ENCODE peak calls at places on chromosomes 6 and 20, in four cellular contexts. P, Q, C and F are unnamed samples.

GRCh38 chr6:28351087-28351486 is 1.3 kb downstream of the ZKSCAN3 start:
- DNase-seq in Q (no peak), C (peak), P (no peak), F (no peak)

GRCh38 chr6:108260126-108260808 is 573 bp downstream of the SNX3 start:
- DNase-seq in C (peak), Q (peak), P (peak), F (peak)

GRCh38 chr6:47852727-47853126 is 70.9 kb downstream of the OPN5 start:
- DNase-seq in Q (no peak), C (no peak), P (no peak), F (no peak)

GRCh38 chr6:31528821-31529328 is at the start of gene MCCD1:
- DNase-seq in Q (no peak), C (no peak), P (no peak), F (no peak)

GRCh38 chr6:85574932-85575598 is 18.6 kb downstream of the SNX14 start:
- DNase-seq in C (no peak), Q (no peak), P (no peak), F (no peak)

GRCh38 chr6:1831030-1831429 is 221.3 kb downstream of the FOXC1 start:
- DNase-seq in P (no peak), C (no peak), Q (no peak), F (no peak)

GRCh38 chr6:139925894-139926641 is 551.6 kb upstream of the CITED2 start:
- DNase-seq in Q (no peak), P (no peak), C (no peak), F (no peak)

GRCh38 chr6:98039876-98040605 is 757.0 kb upstream of the MMS22L start:
- DNase-seq in C (no peak), Q (no peak), P (no peak), F (no peak)

GRCh38 chr6:45611502-45611901 is 233.8 kb upstream of the SUPT3H start:
- DNase-seq in P (no peak), Q (no peak), C (no peak), F (no peak)

GRCh38 chr6:151881231-151881630 is 73.7 kb downstream of the ESR1 start:
- DNase-seq in C (no peak), P (no peak), Q (no peak), F (no peak)

GRCh38 chr20:25319241-25320034 is 71.2 kb downstream of the ABHD12 start:
- DNase-seq in Q (no peak), C (no peak), P (no peak), F (no peak)

GRCh38 chr6:130981409-130981808 is 81.6 kb downstream of the EPB41L2 start:
- DNase-seq in Q (no peak), P (no peak), C (no peak), F (no peak)

GRCh38 chr6:42173101-42173500 is at the start of gene GUCA1A:
- DNase-seq in C (no peak), Q (no peak), P (no peak), F (no peak)

GRCh38 chr6:157273756-157274088 is 49.6 kb downstream of the TMEM242 start:
- DNase-seq in C (peak), Q (peak), P (no peak), F (no peak)

GRCh38 chr6:158168054-158168303 is at the start of gene SERAC1:
- DNase-seq in Q (no peak), P (no peak), C (no peak), F (no peak)

GRCh38 chr6:25172819-25173218 is 106.4 kb upstream of the CARMIL1 start:
- DNase-seq in P (no peak), C (no peak), Q (no peak), F (no peak)

GRCh38 chr6:1390071-1390804 is 862 bp downstream of the FOXF2 start:
- DNase-seq in P (no peak), C (no peak), Q (no peak), F (peak)

GRCh38 chr20:58408603-58409246 is 19.7 kb downstream of the VAPB start:
- DNase-seq in Q (no peak), P (no peak), C (no peak), F (no peak)

GRCh38 chr6:27213544-27214125 is 33.9 kb upstream of the PRSS16 start:
- DNase-seq in C (peak), Q (no peak), P (no peak), F (no peak)

GRCh38 chr20:45883100-45883469 is 2.1 kb downstream of the ZSWIM1 start:
- DNase-seq in Q (no peak), P (no peak), C (no peak), F (no peak)

GRCh38 chr6:31128093-31128676 is 7.9 kb upstream of the CDSN start:
- DNase-seq in P (peak), C (peak), Q (peak), F (peak)

GRCh38 chr20:34045930-34046329 is 52.2 kb downstream of the RALY start:
- DNase-seq in C (no peak), Q (no peak), P (no peak), F (no peak)

GRCh38 chr20:58064411-58065010 is 163.9 kb downstream of the ANKRD60 start:
- DNase-seq in Q (no peak), C (no peak), P (no peak), F (no peak)

GRCh38 chr6:31495580-31495979 is 2.4 kb upstream of the MICB start:
- DNase-seq in C (no peak), Q (no peak), P (no peak), F (no peak)

GRCh38 chr20:45402946-45403345 is 5.1 kb upstream of the DBNDD2 start:
- DNase-seq in P (no peak), C (no peak), Q (no peak), F (no peak)

GRCh38 chr6:75329703-75330102 is 45.1 kb upstream of the TMEM30A start:
- DNase-seq in C (no peak), P (no peak), Q (no peak), F (no peak)
- TF ChIP-seq SPI1 in C (no peak), P (no peak), Q (no peak), F (no peak)

GRCh38 chr20:49444553-49444990 is 37.9 kb downstream of the KCNB1 start:
- DNase-seq in P (no peak), C (no peak), Q (no peak), F (no peak)

GRCh38 chr20:49446808-49447207 is 35.7 kb downstream of the KCNB1 start:
- DNase-seq in P (no peak), C (no peak), Q (no peak), F (no peak)

GRCh38 chr20:49445176-49445575 is 37.3 kb downstream of the KCNB1 start:
- DNase-seq in P (no peak), Q (no peak), C (no peak), F (no peak)

GRCh38 chr20:49447364-49447763 is 35.1 kb downstream of the KCNB1 start:
- DNase-seq in Q (no peak), C (no peak), P (no peak), F (no peak)

GRCh38 chr20:49446080-49446479 is 36.4 kb downstream of the KCNB1 start:
- DNase-seq in Q (no peak), P (no peak), C (no peak), F (no peak)
- TF ChIP-seq POLR2AphosphoS5 in Q (no peak), P (no peak), C (no peak), F (no peak)

DNA sequence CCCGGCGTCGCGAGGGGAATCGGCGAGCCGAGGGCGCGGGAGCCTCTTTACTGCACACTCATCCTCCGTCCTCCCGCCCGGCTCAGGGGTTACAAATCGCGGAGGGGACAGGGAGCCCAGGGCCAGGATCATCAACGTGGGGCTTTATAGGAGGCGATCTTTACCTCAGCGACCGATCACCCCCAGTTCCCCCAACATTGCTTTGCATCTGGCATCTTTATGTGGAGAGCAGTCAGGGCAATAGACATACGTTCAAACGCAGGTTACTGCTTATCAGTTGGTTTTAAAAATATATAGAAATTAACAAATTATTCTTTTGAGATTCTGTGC is 634 bp downstream of the HSF2 start:
- DNase-seq in Q (no peak), C (peak), P (no peak), F (no peak)
- TF ChIP-seq SPI1 in Q (no peak), C (no peak), P (no peak), F (no peak)

DNA sequence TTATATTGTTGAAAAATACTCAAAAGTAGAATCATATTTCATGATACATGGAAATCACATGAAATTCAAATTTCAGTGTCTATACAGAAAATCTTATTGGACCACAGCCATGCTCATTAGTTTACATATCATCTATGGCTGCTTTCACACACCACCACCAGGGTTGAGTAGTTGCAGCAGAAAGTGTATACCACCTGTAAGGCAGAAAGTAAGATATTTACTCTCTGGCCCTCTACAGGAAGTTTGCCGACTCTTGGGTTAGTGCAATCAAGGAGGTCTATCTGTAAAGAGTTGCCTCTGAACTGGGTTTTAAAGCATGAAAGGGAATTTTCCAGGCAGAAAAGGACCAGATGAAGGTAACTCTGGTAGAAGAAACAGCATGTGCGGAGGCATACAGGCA is 432.3 kb downstream of the DHX35 start:
- DNase-seq in C (no peak), Q (no peak), P (no peak), F (no peak)
- TF ChIP-seq POLR2AphosphoS5 in C (no peak), Q (no peak), P (no peak), F (no peak)

GRCh38 chr6:18384621-18385020 is 2.5 kb upstream of the RNF144B start:
- DNase-seq in C (no peak), Q (no peak), P (no peak), F (no peak)

GRCh38 chr6:18388252-18388651 is 1.1 kb downstream of the RNF144B start:
- DNase-seq in Q (no peak), P (no peak), C (no peak), F (no peak)

GRCh38 chr6:18388942-18389341 is 1.8 kb downstream of the RNF144B start:
- DNase-seq in C (no peak), P (no peak), Q (no peak), F (no peak)

GRCh38 chr6:18387061-18387721 is at the start of gene RNF144B:
- DNase-seq in C (no peak), P (peak), Q (no peak), F (peak)

GRCh38 chr6:18386302-18386976 is 711 bp upstream of the RNF144B start:
- DNase-seq in P (no peak), C (no peak), Q (no peak), F (no peak)
- TF ChIP-seq SPI1 in P (no peak), C (no peak), Q (no peak), F (no peak)

GRCh38 chr20:37343994-37344355 is 2.0 kb upstream of the SRC start:
- DNase-seq in Q (no peak), C (no peak), P (no peak), F (no peak)

GRCh38 chr20:37342231-37343177 is 3.4 kb upstream of the SRC start:
- DNase-seq in C (no peak), Q (no peak), P (no peak), F (no peak)

GRCh38 chr20:37344506-37345338 is 1.2 kb upstream of the SRC start:
- DNase-seq in C (no peak), Q (no peak), P (no peak), F (no peak)

GRCh38 chr20:37341632-37342031 is 4.3 kb upstream of the SRC start:
- DNase-seq in C (no peak), P (no peak), Q (no peak), F (no peak)

GRCh38 chr20:37343212-37343993 is 2.5 kb upstream of the SRC start:
- DNase-seq in P (no peak), Q (no peak), C (no peak), F (no peak)
- TF ChIP-seq POLR2AphosphoS5 in P (no peak), Q (no peak), C (no peak), F (no peak)

GRCh38 chr6:138160329-138161117 is 1.2 kb upstream of the ARFGEF3 start:
- DNase-seq in Q (no peak), C (no peak), P (no peak), F (no peak)
- TF ChIP-seq SPI1 in Q (no peak), C (no peak), P (no peak), F (no peak)

GRCh38 chr6:146950351-146950835 is 253.8 kb upstream of the STXBP5 start:
- DNase-seq in C (peak), P (no peak), Q (no peak), F (peak)
- TF ChIP-seq POLR2AphosphoS5 in C (no peak), P (no peak), Q (no peak), F (no peak)

GRCh38 chr6:71250050-71250689 is 38.4 kb upstream of the OGFRL1 start:
- DNase-seq in P (no peak), Q (no peak), C (no peak), F (peak)
- TF ChIP-seq SPI1 in P (no peak), Q (no peak), C (no peak), F (peak)